ENCODE peak calls at places on chromosomes 3 and 15, in six cellular contexts. E is psoas muscle, P is breast epithelium, D is cardiac fibroblast, V is heart left ventricle, H is WTC11. N is an unnamed sample.

GRCh38 chr3:152719264-152719663 is 115.7 kb upstream of the P2RY1 start:
- DNase-seq in H (no peak), E (no peak), D (peak), P (no peak), V (no peak), N (peak)

GRCh38 chr3:141426404-141427034 is 58.2 kb downstream of the ZBTB38 start:
- DNase-seq in D (peak), V (peak), H (no peak), E (peak), P (peak), N (no peak)

GRCh38 chr3:52784021-52784621 is 6.7 kb downstream of the ITIH1 start:
- DNase-seq in D (no peak), V (peak), H (peak), E (peak), P (peak), N (no peak)

GRCh38 chr3:66797916-66798560 is 200.1 kb upstream of the KBTBD8 start:
- DNase-seq in P (no peak), H (peak), D (peak), E (peak), V (peak), N (no peak)

GRCh38 chr15:58440922-58441321 is 9.1 kb downstream of the LIPC start:
- DNase-seq in H (peak), E (no peak), D (no peak), V (no peak), P (no peak), N (peak)

GRCh38 chr15:90099868-90100854 is 2.1 kb downstream of the IDH2 start:
- DNase-seq in P (peak), V (no peak), H (no peak), E (peak), D (peak), N (peak)

GRCh38 chr3:78644847-78645246 is 1123.0 kb downstream of the ROBO1 start:
- DNase-seq in H (no peak), E (no peak), P (no peak), V (no peak), D (no peak), N (no peak)

GRCh38 chr3:66485291-66485968 is 15.4 kb downstream of the LRIG1 start:
- DNase-seq in H (no peak), E (no peak), D (peak), V (peak), P (no peak), N (no peak)

GRCh38 chr3:129564981-129565644 is 22.1 kb downstream of the H1-8 start:
- DNase-seq in V (no peak), H (no peak), E (peak), P (no peak), D (no peak), N (no peak)

GRCh38 chr3:45554001-45554691 is 40.4 kb upstream of the LIMD1 start:
- DNase-seq in V (peak), D (peak), E (peak), H (no peak), P (no peak), N (no peak)

GRCh38 chr15:70778258-70779076 is 15.1 kb upstream of the UACA start:
- DNase-seq in E (no peak), V (no peak), D (peak), H (no peak), P (no peak), N (peak)

GRCh38 chr15:39066677-39067076 is 502.1 kb upstream of the RASGRP1 start:
- DNase-seq in P (no peak), V (no peak), D (no peak), H (no peak), E (no peak), N (no peak)

GRCh38 chr3:23836536-23837230 is 30.9 kb downstream of the UBE2E1 start:
- DNase-seq in H (no peak), E (no peak), D (no peak), V (no peak), P (no peak), N (no peak)

GRCh38 chr15:62344806-62345539 is 179.9 kb upstream of the C2CD4B start:
- DNase-seq in E (no peak), P (no peak), V (no peak), H (peak), D (peak), N (peak)

GRCh38 chr3:118108176-118108575 is 926.5 kb downstream of the IGSF11 start:
- DNase-seq in H (no peak), V (no peak), E (no peak), P (no peak), D (no peak), N (no peak)

DNA sequence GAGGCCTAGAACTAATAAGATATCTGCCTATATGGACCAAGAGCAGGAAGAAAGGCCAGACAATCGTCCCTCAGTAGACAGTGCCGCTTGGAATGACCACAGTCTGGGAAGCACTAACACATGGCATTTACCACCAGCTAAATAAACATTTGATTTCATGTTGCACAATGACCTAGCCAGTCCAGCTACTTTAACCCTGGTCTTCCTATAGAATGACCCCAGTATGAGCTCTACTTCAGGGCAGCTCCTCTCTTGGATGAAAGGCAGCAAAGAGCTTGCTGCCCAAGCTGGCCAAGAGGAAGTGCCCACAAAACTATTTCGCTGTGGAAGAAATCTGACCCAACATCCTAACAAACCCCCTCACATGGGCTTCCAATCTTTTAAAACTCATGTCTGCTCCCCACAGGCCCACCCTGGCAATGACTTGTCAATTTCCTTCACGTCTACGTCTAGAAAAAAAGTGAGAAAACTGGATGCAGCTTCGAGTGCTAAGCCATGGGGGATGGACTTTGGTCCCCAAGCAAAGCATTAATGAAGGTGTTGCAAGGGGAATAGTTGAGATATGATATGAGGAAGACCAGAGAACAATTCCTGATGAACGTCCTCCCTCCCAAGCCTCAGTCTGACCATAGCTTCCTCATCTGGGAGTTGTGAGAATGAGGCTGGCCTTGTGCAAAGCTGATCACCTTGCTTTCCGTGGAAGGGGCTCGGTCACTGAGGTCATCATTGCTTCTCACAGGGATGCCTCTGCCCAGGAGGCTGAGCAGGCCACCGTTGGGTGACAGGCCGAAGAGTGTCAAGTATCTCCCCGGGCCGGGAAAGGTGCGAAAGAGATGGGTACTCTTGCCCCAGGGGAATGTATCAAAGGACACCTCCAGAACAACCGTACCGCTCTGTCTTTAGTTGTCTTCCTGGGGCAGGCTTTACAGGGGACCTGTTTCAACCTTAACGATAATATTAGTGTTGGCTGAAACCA is 993 bp downstream of the SLC25A20 start:
- DNase-seq in E (no peak), H (no peak), V (no peak), P (no peak), D (peak), N (no peak)
- TF ChIP-seq CTCF in E (no peak), H (no peak), V (no peak), P (no peak), D (no peak), N (no peak)

GRCh38 chr15:31402511-31403056 is 75.9 kb downstream of the KLF13 start:
- DNase-seq in E (peak), D (peak), V (peak), H (no peak), P (no peak), N (no peak)
- TF ChIP-seq CTCF in E (no peak), D (peak), V (no peak), H (no peak), P (no peak), N (no peak)

DNA sequence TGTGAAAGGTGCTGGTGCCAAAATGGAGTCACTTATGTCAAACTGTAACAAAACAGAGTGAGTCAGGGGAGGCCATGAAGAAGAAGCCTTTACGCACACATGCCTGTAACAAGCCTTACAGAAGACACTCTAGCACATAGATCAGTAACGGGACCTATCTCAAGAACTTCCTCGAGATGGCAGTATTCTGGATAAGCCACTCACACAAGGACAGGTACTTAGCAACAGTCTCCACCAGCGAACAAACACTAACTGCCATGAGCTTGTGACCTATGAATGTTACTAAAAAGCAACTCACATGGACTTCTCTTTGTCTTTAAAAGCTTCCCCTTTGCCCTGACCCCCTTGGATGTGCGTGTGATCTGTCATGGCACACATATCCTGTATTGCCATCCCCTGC is 235.1 kb downstream of the CD47 start:
- DNase-seq in P (no peak), D (peak), V (no peak), E (no peak), H (no peak), N (no peak)
- TF ChIP-seq CTCF in P (no peak), D (peak), V (no peak), E (no peak), H (no peak), N (no peak)

GRCh38 chr3:180590396-180590795 is 11.6 kb upstream of the TTC14 start:
- DNase-seq in E (no peak), H (no peak), P (no peak), D (no peak), V (no peak), N (no peak)

GRCh38 chr3:180600473-180600872 is 1.5 kb upstream of the TTC14 start:
- DNase-seq in V (no peak), P (no peak), D (no peak), E (no peak), H (no peak), N (no peak)

GRCh38 chr3:180595536-180595935 is 6.4 kb upstream of the TTC14 start:
- DNase-seq in P (no peak), D (no peak), V (no peak), H (no peak), E (no peak), N (no peak)

GRCh38 chr3:180594631-180595348 is 7.2 kb upstream of the TTC14 start:
- DNase-seq in V (no peak), P (no peak), E (no peak), H (no peak), D (peak), N (peak)
- TF ChIP-seq CTCF in V (no peak), P (no peak), E (no peak), H (no peak), D (peak), N (peak)

DNA sequence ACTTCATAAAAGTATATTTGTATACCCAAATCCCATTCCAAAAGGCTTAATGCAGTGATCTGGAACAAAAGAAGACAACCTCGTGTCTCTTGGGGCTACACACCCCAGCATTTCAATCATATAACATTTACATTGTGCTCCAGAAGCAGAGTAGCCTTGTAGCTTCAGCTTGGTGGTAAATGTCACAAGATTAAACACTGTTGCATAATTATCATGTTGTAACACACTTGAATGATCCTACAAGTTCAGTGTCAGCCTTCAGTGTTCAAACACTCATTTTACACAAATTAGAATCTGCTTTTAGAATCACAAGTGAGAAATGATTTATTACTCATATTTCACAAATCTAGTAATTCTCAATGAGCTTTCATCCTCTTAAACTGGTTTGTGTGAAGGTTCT is 122.6 kb downstream of the CNTN3 start:
- DNase-seq in E (no peak), D (no peak), H (no peak), P (no peak), V (no peak), N (no peak)
- TF ChIP-seq CTCF in E (no peak), D (no peak), H (no peak), P (no peak), V (no peak), N (no peak)

GRCh38 chr15:73244333-73244732 is 124.4 kb downstream of the HCN4 start:
- DNase-seq in V (no peak), P (no peak), E (no peak), H (no peak), D (no peak), N (no peak)
- TF ChIP-seq CTCF in V (no peak), P (no peak), E (peak), H (no peak), D (peak), N (no peak)

GRCh38 chr3:59052803-59053411 is 3.1 kb upstream of the CFAP20DC start:
- DNase-seq in P (no peak), E (no peak), V (no peak), D (peak), H (no peak), N (no peak)
- TF ChIP-seq CTCF in P (peak), E (peak), V (peak), D (peak), H (peak), N (peak)

DNA sequence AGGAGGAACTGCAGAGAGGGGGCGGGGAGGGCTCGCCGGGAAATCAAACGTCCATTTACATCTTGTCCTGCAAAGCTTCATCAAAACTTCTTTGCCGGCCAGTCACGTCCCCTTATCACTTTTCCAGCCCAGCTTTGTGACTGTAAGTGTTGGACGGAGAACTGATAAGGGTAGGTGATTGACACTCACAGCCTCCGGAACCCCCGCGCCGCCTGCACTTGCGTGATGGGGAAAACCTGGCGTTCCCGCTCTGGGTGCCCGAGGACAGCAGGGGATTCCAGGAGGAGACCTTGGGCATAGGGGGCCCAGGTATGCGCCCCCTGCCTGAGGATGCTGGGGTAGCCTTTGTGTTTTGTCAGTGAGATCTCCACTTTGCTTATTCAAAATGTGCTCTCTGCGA is 72.8 kb upstream of the ANKRD34C start:
- DNase-seq in E (no peak), P (no peak), D (no peak), H (peak), V (no peak), N (no peak)
- TF ChIP-seq CTCF in E (no peak), P (no peak), D (no peak), H (peak), V (no peak), N (no peak)

GRCh38 chr15:35121611-35122359 is 36.7 kb upstream of the NANOGP8 start:
- DNase-seq in E (peak), H (no peak), P (no peak), D (no peak), V (no peak), N (no peak)
- TF ChIP-seq CTCF in E (no peak), H (no peak), P (no peak), D (no peak), V (no peak), N (no peak)